ENCODE peak calls at places on chromosomes 11 and 22, in eight cellular contexts. V, N, P, Z, F, H, M and K are unnamed samples.

GRCh38 chr22:38569181-38569971 is 607 bp downstream of the DMC1 start:
- DNase-seq in V (no peak), N (no peak), P (peak), Z (no peak), F (no peak), H (no peak), M (no peak), K (no peak)

GRCh38 chr11:16669799-16670415 is 68.5 kb upstream of the C11orf58 start:
- DNase-seq in V (peak), N (peak), P (no peak), Z (peak), F (no peak), H (peak), M (no peak), K (no peak)

GRCh38 chr11:65136515-65137096 is 2.3 kb upstream of the SYVN1 start:
- DNase-seq in V (no peak), N (no peak), P (no peak), Z (no peak), F (no peak), H (no peak), M (no peak), K (no peak)

GRCh38 chr11:130300567-130300966 is 14.2 kb downstream of the ZBTB44 start:
- DNase-seq in V (no peak), N (no peak), P (no peak), Z (no peak), F (no peak), H (no peak), M (no peak), K (no peak)

GRCh38 chr11:133403900-133404299 is 128.4 kb downstream of the OPCML start:
- DNase-seq in V (no peak), N (no peak), P (no peak), Z (peak), F (no peak), H (no peak), M (no peak), K (no peak)

GRCh38 chr22:39177791-39178190 is 25.3 kb upstream of the CBX7 start:
- DNase-seq in V (no peak), N (no peak), P (no peak), Z (no peak), F (no peak), H (no peak), M (no peak), K (no peak)

GRCh38 chr11:122883682-122883981 is 1.1 kb downstream of the JHY start:
- DNase-seq in V (peak), N (peak), P (no peak), Z (no peak), F (no peak), H (no peak), M (no peak), K (peak)

GRCh38 chr11:64044730-64045386 is 9.1 kb downstream of the FLRT1 start:
- DNase-seq in V (no peak), N (no peak), P (no peak), Z (no peak), F (no peak), H (no peak), M (no peak), K (no peak)

GRCh38 chr11:70464509-70465361 is 66.4 kb downstream of the CTTN start:
- DNase-seq in V (no peak), N (no peak), P (no peak), Z (no peak), F (no peak), H (no peak), M (no peak), K (no peak)

GRCh38 chr11:44623321-44623715 is 57.9 kb downstream of the CD82 start:
- DNase-seq in V (no peak), N (no peak), P (peak), Z (no peak), F (no peak), H (peak), M (no peak), K (no peak)

GRCh38 chr22:45997775-45998637 is 21.0 kb upstream of the WNT7B start:
- DNase-seq in V (no peak), N (no peak), P (no peak), Z (no peak), F (no peak), H (no peak), M (no peak), K (no peak)

GRCh38 chr22:46066691-46067090 is 83.6 kb upstream of the PPARA start:
- DNase-seq in V (no peak), N (peak), P (peak), Z (no peak), F (no peak), H (no peak), M (no peak), K (no peak)

GRCh38 chr11:59394186-59394585 is 32.0 kb downstream of the OR5A2 start:
- DNase-seq in V (no peak), N (no peak), P (no peak), Z (no peak), F (no peak), H (no peak), M (no peak), K (no peak)

GRCh38 chr11:6631356-6631890 is 12.2 kb upstream of the TPP1 start:
- DNase-seq in V (no peak), N (no peak), P (no peak), Z (no peak), F (no peak), H (no peak), M (no peak), K (no peak)

GRCh38 chr11:92152245-92152644 is 72.4 kb upstream of the FAT3 start:
- DNase-seq in V (no peak), N (no peak), P (no peak), Z (peak), F (no peak), H (no peak), M (no peak), K (no peak)

GRCh38 chr11:10450451-10451398 is 4.3 kb upstream of the AMPD3 start:
- DNase-seq in V (peak), N (peak), P (peak), Z (peak), F (peak), H (peak), M (no peak), K (no peak)

GRCh38 chr11:127564803-127565202 is 564.2 kb upstream of the KIRREL3 start:
- DNase-seq in V (no peak), N (no peak), P (no peak), Z (no peak), F (no peak), H (no peak), M (no peak), K (no peak)

GRCh38 chr11:6249822-6250555 is 9.6 kb upstream of the CCKBR start:
- DNase-seq in V (peak), N (peak), P (peak), Z (peak), F (no peak), H (peak), M (no peak), K (peak)

GRCh38 chr11:2209900-2210321 is 38.3 kb upstream of the TH start:
- DNase-seq in V (no peak), N (no peak), P (peak), Z (no peak), F (no peak), H (no peak), M (no peak), K (no peak)

GRCh38 chr11:76557466-76557865 is 112.6 kb downstream of the EMSY start:
- DNase-seq in V (no peak), N (no peak), P (no peak), Z (no peak), F (no peak), H (no peak), M (no peak), K (no peak)

GRCh38 chr11:70680781-70681281 is 282.5 kb downstream of the CTTN start:
- DNase-seq in V (no peak), N (no peak), P (no peak), Z (no peak), F (peak), H (no peak), M (no peak), K (no peak)

GRCh38 chr22:25747245-25747944 is 5.4 kb downstream of the MYO18B start:
- DNase-seq in V (peak), N (peak), P (no peak), Z (peak), F (no peak), H (peak), M (no peak), K (peak)
- H3K4me3 ChIP-seq in V (no peak), N (no peak), P (no peak), Z (no peak), F (no peak), H (no peak), M (no peak), K (no peak)

GRCh38 chr11:66264893-66265292 is 3.5 kb upstream of the RAB1B start:
- DNase-seq in V (no peak), N (no peak), P (no peak), Z (peak), F (peak), H (no peak), M (no peak), K (no peak)
- TF ChIP-seq CTCF in V (peak), N (no peak), P (peak), Z (peak), F (peak), H (peak), M (no peak), K (peak)

GRCh38 chr22:44330188-44330726 is 17.5 kb upstream of the SHISAL1 start:
- DNase-seq in V (no peak), N (no peak), P (no peak), Z (no peak), F (no peak), H (no peak), M (no peak), K (no peak)

GRCh38 chr22:44333847-44334635 is 21.3 kb upstream of the SHISAL1 start:
- DNase-seq in V (no peak), N (no peak), P (no peak), Z (no peak), F (no peak), H (no peak), M (no peak), K (no peak)

GRCh38 chr22:44332946-44333345 is 20.2 kb upstream of the SHISAL1 start:
- DNase-seq in V (no peak), N (no peak), P (no peak), Z (no peak), F (no peak), H (no peak), M (no peak), K (no peak)

GRCh38 chr22:44330727-44331660 is 18.2 kb upstream of the SHISAL1 start:
- DNase-seq in V (no peak), N (no peak), P (no peak), Z (no peak), F (peak), H (no peak), M (no peak), K (no peak)

DNA sequence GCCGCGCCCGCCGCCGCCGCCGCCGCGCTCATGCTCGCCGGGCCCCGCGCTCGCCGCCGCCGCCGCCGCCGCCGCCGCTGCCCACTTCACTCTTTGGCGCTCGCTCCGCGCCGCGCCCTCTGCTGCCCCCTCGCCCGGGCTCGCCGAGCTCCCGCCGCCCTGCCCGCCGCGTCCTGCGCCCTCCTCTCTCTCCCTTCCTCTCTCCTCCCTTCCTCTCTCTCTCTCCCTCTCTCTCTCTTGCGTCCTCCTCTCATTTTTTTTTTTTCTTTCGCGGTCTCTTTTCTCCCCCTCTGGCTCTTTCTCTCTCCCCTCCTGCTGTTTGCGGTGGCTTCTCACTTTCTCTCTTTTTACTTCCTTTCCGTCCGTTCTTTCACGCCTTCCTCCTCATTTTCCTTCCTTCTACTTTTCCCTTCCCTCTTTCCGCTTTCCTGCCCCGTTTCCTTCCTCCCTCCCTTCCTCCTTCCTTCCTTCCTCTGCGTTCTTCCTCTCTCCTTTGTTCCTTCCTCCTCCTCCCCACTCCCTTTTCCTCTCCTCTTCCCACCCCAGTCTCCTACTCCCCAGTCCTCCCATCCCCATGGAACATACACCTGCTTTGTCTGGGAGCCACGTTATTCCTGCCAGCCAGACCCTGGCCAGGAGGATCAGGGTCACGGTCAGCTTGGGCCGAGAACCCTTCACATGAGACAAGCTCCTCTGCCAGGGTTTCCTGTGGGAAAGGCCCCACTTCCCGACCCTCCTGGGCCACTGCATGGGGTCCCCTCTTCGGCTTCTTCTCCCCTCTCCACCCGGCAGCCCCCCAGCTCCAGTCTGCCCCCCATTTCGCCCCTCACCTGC is 19.3 kb upstream of the SHISAL1 start:
- DNase-seq in V (peak), N (peak), P (no peak), Z (peak), F (peak), H (peak), M (no peak), K (no peak)
- H3K4me3 ChIP-seq in V (no peak), N (no peak), P (peak), Z (peak), F (peak), H (peak), M (peak), K (peak)

DNA sequence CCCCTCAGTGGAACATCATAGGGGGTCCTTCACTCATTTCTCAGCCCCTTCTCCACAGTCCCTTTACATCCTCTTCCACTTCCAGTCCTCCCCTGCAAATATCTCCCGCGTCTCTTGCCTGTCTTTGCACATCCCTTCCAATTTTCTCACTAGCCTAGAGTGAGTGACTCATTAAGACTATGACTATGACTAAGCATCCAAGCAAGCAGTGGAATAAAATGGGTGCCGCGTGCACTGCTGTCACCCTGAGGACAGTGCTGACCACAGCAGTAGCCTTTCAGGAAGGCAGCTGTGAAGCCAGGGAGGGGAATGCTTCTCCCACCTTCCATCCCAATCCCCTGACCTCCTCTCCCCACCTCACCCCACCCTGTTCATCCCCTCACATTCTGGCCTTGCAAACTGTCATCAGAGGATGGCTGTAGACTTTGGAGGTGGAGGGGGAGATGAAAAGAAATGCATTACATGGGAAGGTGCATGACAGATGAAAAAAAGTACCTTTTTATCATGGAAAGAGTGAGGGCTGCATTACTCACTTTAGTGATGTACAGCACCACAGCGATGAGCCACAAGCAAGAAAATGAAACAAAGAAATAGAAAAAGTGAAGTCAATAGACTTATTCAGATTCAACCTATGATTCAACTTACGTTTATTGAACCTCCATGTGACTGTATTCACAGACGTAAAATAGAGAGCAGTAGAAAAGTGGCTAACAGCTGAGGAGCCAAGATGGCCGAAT is 948.2 kb downstream of the NTM start:
- DNase-seq in V (peak), N (no peak), P (no peak), Z (no peak), F (no peak), H (peak), M (no peak), K (peak)
- TF ChIP-seq CTCF in V (no peak), N (no peak), P (no peak), Z (no peak), F (no peak), H (no peak), M (no peak), K (peak)

GRCh38 chr11:119320593-119321524 is 3.9 kb upstream of the MCAM start:
- DNase-seq in V (peak), N (peak), P (peak), Z (peak), F (peak), H (peak), M (no peak), K (no peak)
- H3K4me3 ChIP-seq in V (peak), N (peak), P (peak), Z (peak), F (peak), H (peak), M (peak), K (peak)

GRCh38 chr11:115334932-115335788 is 169.1 kb downstream of the CADM1 start:
- DNase-seq in V (peak), N (peak), P (no peak), Z (peak), F (peak), H (peak), M (no peak), K (peak)
- TF ChIP-seq CTCF in V (peak), N (peak), P (peak), Z (peak), F (peak), H (peak), M (peak), K (peak)

GRCh38 chr11:62613275-62613864 is 313 bp downstream of the ROM1 start:
- DNase-seq in V (no peak), N (no peak), P (no peak), Z (no peak), F (no peak), H (no peak), M (no peak), K (no peak)
- H3K4me3 ChIP-seq in V (no peak), N (no peak), P (peak), Z (peak), F (peak), H (no peak), M (peak), K (no peak)

DNA sequence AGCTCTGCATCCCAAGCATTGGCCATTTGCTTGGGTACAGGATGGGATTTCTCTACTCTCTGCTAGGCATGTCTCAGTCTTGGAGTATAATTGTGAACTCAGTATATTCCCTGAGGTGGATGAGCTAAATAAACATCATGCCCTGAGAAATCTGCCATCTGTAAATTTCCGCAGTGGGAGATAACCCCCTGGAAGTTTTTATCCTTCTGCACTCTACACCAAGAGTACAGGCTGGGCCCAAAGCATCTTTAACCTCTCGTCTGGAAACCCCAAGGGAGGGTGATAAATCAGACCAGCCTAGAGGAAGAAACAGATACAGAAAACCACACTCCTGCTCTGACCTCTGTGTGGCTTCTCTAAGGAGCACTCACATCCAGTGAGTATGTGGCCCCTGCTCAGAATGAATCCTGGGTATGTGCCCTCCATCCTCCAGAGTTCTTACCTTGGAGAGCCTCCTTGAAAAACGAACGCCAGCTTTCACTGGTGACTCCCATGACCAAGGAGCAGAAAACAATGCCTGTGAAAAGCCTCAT is 1.1 kb downstream of the SAA4 start:
- DNase-seq in V (no peak), N (no peak), P (no peak), Z (no peak), F (peak), H (no peak), M (no peak), K (no peak)
- TF ChIP-seq CTCF in V (no peak), N (no peak), P (no peak), Z (no peak), F (no peak), H (no peak), M (no peak), K (no peak)